ENCODE peak calls at places on chromosomes 2 and 18, in six cellular contexts. One of them, this sample, is unnamed.

GRCh38 chr18:42183746-42184145 is 228.7 kb downstream of the PIK3C3 start:
- DNase-seq in epithelial cell of esophagus: peak
- DNase-seq in AG04450: peak
- DNase-seq in spleen: no peak
- DNase-seq in endothelial cell: no peak
- DNase-seq in cardiac muscle cell: no peak
- DNase-seq in this sample: no peak

GRCh38 chr18:63949068-63949737 is at the start of gene HMSD:
- DNase-seq in epithelial cell of esophagus: peak
- DNase-seq in AG04450: no peak
- DNase-seq in spleen: peak
- DNase-seq in endothelial cell: peak
- DNase-seq in cardiac muscle cell: peak
- DNase-seq in this sample: no peak

GRCh38 chr2:11703700-11704099 is 33.7 kb upstream of the NTSR2 start:
- DNase-seq in epithelial cell of esophagus: peak
- DNase-seq in AG04450: no peak
- DNase-seq in spleen: no peak
- DNase-seq in endothelial cell: no peak
- DNase-seq in cardiac muscle cell: no peak
- DNase-seq in this sample: no peak

GRCh38 chr2:20355131-20355530 is 4.5 kb upstream of the PUM2 start:
- DNase-seq in epithelial cell of esophagus: peak
- DNase-seq in AG04450: no peak
- DNase-seq in spleen: no peak
- DNase-seq in endothelial cell: no peak
- DNase-seq in cardiac muscle cell: no peak
- DNase-seq in this sample: no peak

GRCh38 chr18:35267161-35267651 is 22.8 kb downstream of the ZSCAN30 start:
- DNase-seq in epithelial cell of esophagus: peak
- DNase-seq in AG04450: no peak
- DNase-seq in spleen: peak
- DNase-seq in endothelial cell: peak
- DNase-seq in cardiac muscle cell: no peak
- DNase-seq in this sample: peak

GRCh38 chr2:233418761-233419625 is 64.7 kb downstream of the DGKD start:
- DNase-seq in epithelial cell of esophagus: peak
- DNase-seq in AG04450: no peak
- DNase-seq in spleen: peak
- DNase-seq in endothelial cell: no peak
- DNase-seq in cardiac muscle cell: peak
- DNase-seq in this sample: no peak

GRCh38 chr2:36618381-36618780 is 20.4 kb upstream of the FEZ2 start:
- DNase-seq in epithelial cell of esophagus: peak
- DNase-seq in AG04450: peak
- DNase-seq in spleen: no peak
- DNase-seq in endothelial cell: peak
- DNase-seq in cardiac muscle cell: peak
- DNase-seq in this sample: no peak

GRCh38 chr18:79068299-79068945 is 772 bp upstream of the ATP9B start:
- DNase-seq in epithelial cell of esophagus: peak
- DNase-seq in AG04450: no peak
- DNase-seq in spleen: peak
- DNase-seq in endothelial cell: no peak
- DNase-seq in cardiac muscle cell: no peak
- DNase-seq in this sample: no peak

GRCh38 chr2:17538022-17538843 is 2.3 kb upstream of the VSNL1 start:
- DNase-seq in epithelial cell of esophagus: peak
- DNase-seq in AG04450: no peak
- DNase-seq in spleen: no peak
- DNase-seq in endothelial cell: peak
- DNase-seq in cardiac muscle cell: peak
- DNase-seq in this sample: no peak

DNA sequence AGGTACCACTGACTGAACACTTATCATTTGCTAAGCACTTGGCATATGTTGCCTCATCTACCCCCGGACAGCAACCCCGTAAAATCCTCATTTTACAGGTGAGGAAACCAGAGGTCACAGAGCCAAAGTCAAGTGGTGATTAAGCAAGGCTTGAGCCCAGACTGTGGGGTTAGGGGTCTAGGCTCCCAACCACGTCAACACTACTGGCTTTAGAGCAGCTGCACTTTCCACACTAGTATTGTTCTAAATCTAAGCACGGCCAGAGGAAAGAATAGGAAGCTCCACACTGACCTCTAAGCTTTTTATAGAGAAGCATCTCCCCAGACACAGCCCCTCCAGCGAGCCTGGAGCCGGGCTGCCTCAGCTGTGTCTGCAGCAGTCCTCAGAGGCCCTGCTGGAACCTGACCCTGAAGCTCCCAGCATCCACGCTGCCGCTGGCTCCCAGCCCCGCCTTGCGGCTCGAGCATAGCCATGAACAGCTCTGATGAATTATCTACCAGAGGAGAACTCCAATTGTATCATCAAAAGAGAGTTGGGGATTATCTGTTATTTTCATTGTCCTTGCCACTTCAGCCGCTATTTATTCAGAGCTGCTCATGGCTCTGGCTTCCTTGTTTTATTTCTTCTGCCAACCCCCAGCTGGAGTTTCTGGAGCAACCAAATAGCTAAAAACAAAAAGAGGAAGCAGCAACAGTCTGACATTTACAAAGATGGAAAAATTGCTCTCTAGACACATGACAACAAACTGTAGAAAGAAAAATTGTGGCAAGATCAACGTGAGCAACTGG is 62.2 kb upstream of the RTN4 start:
- DNase-seq in epithelial cell of esophagus: no peak
- DNase-seq in AG04450: no peak
- DNase-seq in spleen: peak
- DNase-seq in endothelial cell: no peak
- DNase-seq in cardiac muscle cell: no peak
- DNase-seq in this sample: no peak
- TF ChIP-seq CTCF in epithelial cell of esophagus: no peak
- TF ChIP-seq CTCF in AG04450: peak
- TF ChIP-seq CTCF in spleen: no peak
- TF ChIP-seq CTCF in endothelial cell: no peak
- TF ChIP-seq CTCF in cardiac muscle cell: peak
- TF ChIP-seq CTCF in this sample: no peak

GRCh38 chr2:99180755-99181647 is at the start of the genes MITD1 and MRPL30:
- DNase-seq in epithelial cell of esophagus: peak
- DNase-seq in AG04450: peak
- DNase-seq in spleen: peak
- DNase-seq in endothelial cell: peak
- DNase-seq in cardiac muscle cell: peak
- DNase-seq in this sample: peak
- TF ChIP-seq CTCF in epithelial cell of esophagus: no peak
- TF ChIP-seq CTCF in AG04450: no peak
- TF ChIP-seq CTCF in spleen: no peak
- TF ChIP-seq CTCF in endothelial cell: no peak
- TF ChIP-seq CTCF in cardiac muscle cell: no peak
- TF ChIP-seq CTCF in this sample: no peak

DNA sequence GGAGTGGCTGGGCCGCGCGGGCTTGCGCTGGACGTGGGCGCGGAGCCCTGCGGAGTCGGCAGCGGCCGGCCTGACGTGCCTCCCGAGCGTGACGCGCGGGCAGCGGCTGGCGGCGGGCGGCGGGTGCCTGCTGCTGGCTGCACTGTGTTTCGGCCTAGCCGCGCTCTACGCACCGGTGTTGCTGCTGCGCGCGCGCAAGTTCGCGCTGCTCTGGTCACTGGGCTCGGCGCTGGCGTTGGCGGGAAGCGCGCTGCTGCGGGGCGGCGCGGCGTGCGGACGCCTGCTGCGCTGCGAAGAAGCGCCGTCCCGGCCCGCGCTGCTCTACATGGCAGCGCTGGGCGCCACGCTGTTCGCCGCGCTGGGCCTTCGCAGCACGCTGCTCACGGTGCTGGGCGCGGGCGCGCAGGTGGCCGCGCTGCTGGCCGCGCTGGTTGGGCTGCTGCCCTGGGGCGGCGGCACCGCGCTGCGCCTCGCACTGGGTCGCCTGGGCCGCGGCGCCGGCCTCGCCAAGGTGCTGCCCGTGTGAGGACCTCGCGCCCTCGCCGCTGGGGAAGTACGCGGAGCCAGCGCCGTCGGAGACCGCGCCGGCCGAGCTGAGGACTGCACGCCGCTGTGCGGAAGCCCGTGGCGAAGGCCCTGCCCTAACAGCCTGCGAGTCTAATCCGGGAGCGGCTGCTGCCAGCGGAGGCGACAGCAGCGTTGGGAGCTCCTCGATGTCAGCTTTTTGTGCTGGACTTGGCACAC is 526 bp downstream of the SFT2D3 start:
- DNase-seq in epithelial cell of esophagus: peak
- DNase-seq in AG04450: no peak
- DNase-seq in spleen: peak
- DNase-seq in endothelial cell: peak
- DNase-seq in cardiac muscle cell: peak
- DNase-seq in this sample: no peak
- TF ChIP-seq CTCF in epithelial cell of esophagus: peak
- TF ChIP-seq CTCF in AG04450: peak
- TF ChIP-seq CTCF in spleen: peak
- TF ChIP-seq CTCF in endothelial cell: no peak
- TF ChIP-seq CTCF in cardiac muscle cell: peak
- TF ChIP-seq CTCF in this sample: no peak

GRCh38 chr2:96536445-96537065 is at the start of gene ARID5A:
- DNase-seq in epithelial cell of esophagus: peak
- DNase-seq in AG04450: peak
- DNase-seq in spleen: peak
- DNase-seq in endothelial cell: peak
- DNase-seq in cardiac muscle cell: peak
- DNase-seq in this sample: peak
- TF ChIP-seq CTCF in epithelial cell of esophagus: no peak
- TF ChIP-seq CTCF in AG04450: peak
- TF ChIP-seq CTCF in spleen: peak
- TF ChIP-seq CTCF in endothelial cell: peak
- TF ChIP-seq CTCF in cardiac muscle cell: no peak
- TF ChIP-seq CTCF in this sample: no peak

GRCh38 chr2:142603761-142604160 is 273.7 kb upstream of the KYNU start:
- DNase-seq in epithelial cell of esophagus: no peak
- DNase-seq in AG04450: no peak
- DNase-seq in spleen: no peak
- DNase-seq in endothelial cell: no peak
- DNase-seq in cardiac muscle cell: no peak
- DNase-seq in this sample: no peak
- TF ChIP-seq CTCF in epithelial cell of esophagus: peak
- TF ChIP-seq CTCF in AG04450: peak
- TF ChIP-seq CTCF in spleen: no peak
- TF ChIP-seq CTCF in endothelial cell: no peak
- TF ChIP-seq CTCF in cardiac muscle cell: no peak
- TF ChIP-seq CTCF in this sample: peak

DNA sequence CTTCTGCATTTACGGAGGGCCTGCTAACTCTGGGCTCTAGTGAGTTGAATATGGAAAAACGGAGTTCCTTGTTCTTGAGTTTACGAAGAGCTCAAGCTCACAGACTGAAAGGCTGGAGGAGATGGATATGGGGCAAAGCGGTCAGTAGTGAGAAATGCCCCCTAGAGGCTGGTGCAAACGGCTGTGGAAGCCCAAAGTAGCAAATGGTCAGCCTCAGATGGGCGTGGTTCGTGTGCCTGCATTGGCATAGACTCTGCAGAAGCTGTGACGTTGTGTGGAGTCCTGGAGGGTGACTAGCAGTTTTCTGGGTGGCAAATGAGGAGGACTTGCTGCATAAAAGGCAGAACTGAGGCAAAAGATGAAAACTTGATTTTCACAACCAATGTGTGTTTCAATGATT is 93.6 kb upstream of the TWIST2 start:
- DNase-seq in epithelial cell of esophagus: no peak
- DNase-seq in AG04450: no peak
- DNase-seq in spleen: no peak
- DNase-seq in endothelial cell: no peak
- DNase-seq in cardiac muscle cell: no peak
- DNase-seq in this sample: no peak
- TF ChIP-seq CTCF in epithelial cell of esophagus: no peak
- TF ChIP-seq CTCF in AG04450: peak
- TF ChIP-seq CTCF in spleen: no peak
- TF ChIP-seq CTCF in endothelial cell: no peak
- TF ChIP-seq CTCF in cardiac muscle cell: peak
- TF ChIP-seq CTCF in this sample: no peak